ENCODE peak calls at places on chromosome 13, in six cellular contexts. O is A549, L is H1, I is K562, P is HepG2, T is HCT116. D is an unnamed sample.

GRCh38 chr13:79688741-79689140 is 207.8 kb downstream of the NDFIP2 start:
- DNase-seq in O (no peak), T (no peak), I (no peak), P (no peak), L (no peak), D (no peak)

GRCh38 chr13:72194531-72194930 is 327.5 kb upstream of the DACH1 start:
- DNase-seq in I (no peak), T (no peak), P (no peak), L (no peak), O (no peak), D (no peak)

GRCh38 chr13:44317752-44318550 is 55.7 kb upstream of the SERP2 start:
- DNase-seq in I (no peak), P (no peak), L (no peak), O (no peak), T (no peak), D (no peak)

GRCh38 chr13:34695063-34695462 is 247.0 kb upstream of the NBEA start:
- DNase-seq in T (no peak), P (no peak), I (no peak), O (no peak), L (no peak), D (no peak)

GRCh38 chr13:20127263-20127562 is 33.6 kb downstream of the GJA3 start:
- DNase-seq in L (no peak), P (peak), O (no peak), T (no peak), I (no peak), D (peak)

GRCh38 chr13:19158526-19158925 is 23.1 kb downstream of the TUBA3C start:
- DNase-seq in P (no peak), O (no peak), I (no peak), T (no peak), L (no peak), D (no peak)

GRCh38 chr13:108959254-108959653 is 329.8 kb downstream of the MYO16 start:
- DNase-seq in I (no peak), T (no peak), O (no peak), P (no peak), L (no peak), D (no peak)

GRCh38 chr13:60754691-60755090 is 357.7 kb downstream of the TDRD3 start:
- DNase-seq in L (no peak), P (no peak), O (no peak), I (no peak), T (no peak), D (no peak)

GRCh38 chr13:30153871-30154426 is 153.4 kb downstream of the KATNAL1 start:
- DNase-seq in I (no peak), P (no peak), L (no peak), O (no peak), T (no peak), D (no peak)

GRCh38 chr13:110557610-110558305 is 3.8 kb downstream of the RAB20 start:
- DNase-seq in T (no peak), L (no peak), O (no peak), I (no peak), P (no peak), D (no peak)

GRCh38 chr13:95643814-95644598 is 500 bp downstream of the DZIP1 start:
- DNase-seq in T (no peak), L (no peak), I (no peak), O (peak), P (peak), D (no peak)

GRCh38 chr13:59409211-59409610 is 754.5 kb downstream of the DIAPH3 start:
- DNase-seq in I (no peak), T (no peak), O (no peak), L (no peak), P (no peak), D (no peak)

GRCh38 chr13:79547211-79547610 is 66.3 kb downstream of the NDFIP2 start:
- DNase-seq in T (no peak), I (no peak), L (no peak), O (no peak), P (no peak), D (no peak)

GRCh38 chr13:30421093-30422055 is 919 bp upstream of the UBE2L5 start:
- DNase-seq in O (peak), L (no peak), I (peak), P (no peak), T (no peak), D (peak)

GRCh38 chr13:58655086-58655485 is 1023.5 kb downstream of the PCDH17 start:
- DNase-seq in P (no peak), L (no peak), O (no peak), T (no peak), I (no peak), D (peak)

DNA sequence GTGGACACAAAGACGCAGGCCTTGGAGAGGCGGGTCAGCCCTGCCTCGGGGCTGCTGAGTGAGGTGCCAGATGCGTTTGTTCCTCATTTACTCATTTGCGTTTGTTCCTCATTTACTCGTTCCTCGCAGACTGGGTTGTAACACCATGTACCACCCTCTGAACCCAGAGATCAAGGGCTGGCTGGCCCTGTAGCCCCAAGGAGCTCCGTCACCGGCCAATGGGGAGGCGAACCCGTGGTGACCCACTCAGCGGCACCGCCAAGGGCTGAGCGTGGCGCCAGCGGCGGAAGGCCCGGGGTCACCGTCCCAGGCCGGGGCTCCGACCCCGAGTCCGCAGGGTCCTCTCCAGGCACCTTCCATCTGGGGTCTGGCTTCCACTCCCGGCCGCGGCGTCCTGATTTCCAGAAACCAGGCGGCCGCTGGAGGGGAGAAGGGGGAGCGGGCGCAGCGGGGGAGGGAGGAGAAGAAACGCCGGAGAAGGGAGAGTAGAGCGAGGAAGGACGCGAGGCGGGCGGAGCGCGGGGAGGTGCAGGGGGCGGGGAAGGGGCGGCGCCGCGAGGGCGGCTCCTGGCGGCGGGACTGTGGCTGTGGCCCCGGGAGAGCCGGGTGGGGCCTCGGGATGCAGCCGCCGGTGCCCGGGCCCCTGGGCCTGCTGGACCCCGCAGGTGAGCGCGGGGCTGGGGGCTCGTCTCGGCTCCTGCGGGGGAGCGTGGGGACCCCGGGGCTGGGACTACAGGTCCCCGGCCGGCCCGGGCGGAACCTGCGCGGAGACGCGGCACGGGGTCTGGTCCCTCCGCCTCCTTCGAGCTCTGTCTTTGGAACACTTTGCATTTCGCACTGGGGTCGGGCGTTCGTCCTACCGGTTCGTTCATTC is at the start of gene TMEM255B:
- DNase-seq in O (peak), P (no peak), I (peak), L (no peak), T (peak), D (peak)
- TF ChIP-seq POLR2A in O (no peak), P (no peak), I (no peak), L (no peak), T (no peak), D (peak)

GRCh38 chr13:98143157-98143553 is 261 bp downstream of the FARP1 start:
- DNase-seq in P (no peak), L (no peak), I (no peak), T (no peak), O (peak), D (no peak)

GRCh38 chr13:98143601-98144500 is 957 bp downstream of the FARP1 start:
- DNase-seq in I (no peak), O (peak), T (no peak), P (no peak), L (no peak), D (peak)

GRCh38 chr13:98142427-98143156 is at the start of gene FARP1:
- DNase-seq in L (no peak), O (peak), T (peak), P (peak), I (peak), D (peak)

GRCh38 chr13:98141938-98142426 is 912 bp upstream of the FARP1 start:
- DNase-seq in T (no peak), L (no peak), P (no peak), O (no peak), I (no peak), D (peak)

GRCh38 chr13:98144501-98145350 is 1.8 kb downstream of the FARP1 start:
- DNase-seq in L (no peak), T (peak), O (no peak), P (peak), I (no peak), D (no peak)
- TF ChIP-seq CTCF in L (peak), T (peak), O (no peak), P (peak), I (no peak), D (no peak)

GRCh38 chr13:43279696-43280095 is 256.3 kb downstream of the DNAJC15 start:
- DNase-seq in O (no peak), L (no peak), P (no peak), T (no peak), I (no peak), D (no peak)

GRCh38 chr13:43286769-43287168 is 263.4 kb downstream of the DNAJC15 start:
- DNase-seq in I (no peak), O (no peak), L (no peak), P (no peak), T (no peak), D (no peak)

GRCh38 chr13:43289458-43290255 is 266.3 kb downstream of the DNAJC15 start:
- DNase-seq in O (no peak), L (no peak), T (no peak), P (no peak), I (no peak), D (no peak)

GRCh38 chr13:43285891-43286602 is 262.7 kb downstream of the DNAJC15 start:
- DNase-seq in O (no peak), L (no peak), P (no peak), I (no peak), T (no peak), D (no peak)

DNA sequence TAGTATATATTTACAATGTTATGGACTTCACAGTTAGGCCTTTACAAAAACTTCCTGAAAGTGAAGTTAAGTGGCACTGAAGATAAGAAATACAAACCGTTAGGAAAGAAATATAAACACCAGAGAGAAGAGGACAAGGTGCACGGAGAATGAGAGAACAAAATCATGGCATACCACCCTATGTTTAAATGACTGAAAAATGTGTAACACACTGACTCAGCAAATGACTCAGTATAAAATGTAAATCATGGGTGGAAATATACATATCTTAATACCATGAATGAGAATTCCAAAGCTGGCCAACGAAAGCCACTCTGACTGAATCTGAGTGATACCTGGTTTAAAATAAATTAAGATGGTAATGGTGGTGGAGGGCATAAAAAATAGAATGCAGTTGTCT is 260.8 kb downstream of the DNAJC15 start:
- DNase-seq in O (no peak), P (no peak), I (no peak), T (no peak), L (no peak), D (no peak)
- TF ChIP-seq MAX in O (no peak), P (no peak), I (no peak), T (no peak), L (no peak), D (no peak)

GRCh38 chr13:36344173-36344572 is 2.0 kb downstream of the SPART start:
- DNase-seq in P (no peak), L (no peak), I (peak), O (no peak), T (no peak), D (peak)

GRCh38 chr13:36343766-36344165 is 2.4 kb downstream of the SPART start:
- DNase-seq in L (no peak), O (no peak), T (no peak), I (no peak), P (no peak), D (peak)

GRCh38 chr13:36346222-36347083 is at the start of gene SPART:
- DNase-seq in L (peak), O (peak), P (peak), I (peak), T (no peak), D (peak)

GRCh38 chr13:36344886-36345437 is 1.2 kb downstream of the SPART start:
- DNase-seq in P (no peak), O (no peak), T (no peak), L (no peak), I (no peak), D (peak)

GRCh38 chr13:36345438-36346221 is 564 bp downstream of the SPART start:
- DNase-seq in O (peak), P (peak), L (no peak), I (peak), T (no peak), D (peak)
- TF ChIP-seq POLR2A in O (no peak), P (peak), L (peak), I (peak), T (no peak), D (peak)

DNA sequence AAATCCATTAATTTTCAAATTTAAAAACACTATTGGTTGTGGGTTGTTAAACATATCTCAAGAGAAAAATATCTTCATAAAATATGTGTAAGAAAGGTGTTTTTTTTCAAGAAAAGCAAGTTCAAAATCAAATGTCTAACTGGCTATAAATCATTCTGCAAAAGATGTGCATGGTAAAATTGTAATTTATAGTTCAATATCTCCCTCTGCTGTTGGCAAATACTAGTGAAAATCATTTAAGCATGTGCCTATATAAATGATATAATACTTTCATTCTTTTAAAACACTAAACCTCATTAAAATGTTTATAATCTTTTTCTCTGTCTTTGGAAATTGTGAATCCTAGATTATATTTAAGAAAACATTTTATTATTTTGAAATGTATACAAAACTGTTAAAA is 17.2 kb upstream of the SLITRK6 start:
- DNase-seq in T (no peak), I (no peak), O (no peak), P (no peak), L (no peak), D (no peak)
- TF ChIP-seq CTCF in T (no peak), I (no peak), O (peak), P (no peak), L (no peak), D (no peak)

D was measured in NB4.